ENCODE peak calls at places on chromosomes 7 and 10, in nine cellular contexts. M, V, X, D, W, T, Y, A and G are unnamed samples.

GRCh38 chr10:104387130-104387888 is 33.7 kb downstream of the CFAP58 start:
- DNase-seq in M (no peak), V (no peak), X (no peak), D (no peak), W (no peak), T (no peak), Y (no peak), A (no peak), G (no peak)

GRCh38 chr7:2795906-2796305 is 48.2 kb downstream of the GNA12 start:
- DNase-seq in M (no peak), V (no peak), X (no peak), D (no peak), W (no peak), T (no peak), Y (no peak), A (no peak), G (no peak)

GRCh38 chr10:101285519-101286070 is 56.3 kb upstream of the LBX1 start:
- DNase-seq in M (no peak), V (no peak), X (no peak), D (no peak), W (no peak), T (no peak), Y (no peak), A (no peak), G (no peak)

GRCh38 chr7:64875658-64876406 is 27.2 kb upstream of the ZNF273 start:
- DNase-seq in M (no peak), V (no peak), X (no peak), D (no peak), W (no peak), T (no peak), Y (peak; percentile 7), A (no peak), G (peak; percentile 8)

GRCh38 chr10:61993676-61994401 is 92.3 kb downstream of the ARID5B start:
- DNase-seq in M (no peak), V (no peak), X (no peak), D (no peak), W (no peak), T (no peak), Y (no peak), A (no peak), G (no peak)

GRCh38 chr10:86413046-86413728 is 46.6 kb upstream of the GRID1 start:
- DNase-seq in M (no peak), V (no peak), X (peak; percentile 59), D (no peak), W (no peak), T (no peak), Y (no peak), A (no peak), G (no peak)

GRCh38 chr10:63767512-63767911 is 246.3 kb downstream of the REEP3 start:
- DNase-seq in M (no peak), V (no peak), X (peak; percentile 29), D (no peak), W (no peak), T (peak; percentile 18), Y (no peak), A (no peak), G (no peak)

GRCh38 chr7:158245724-158246041 is 341.9 kb downstream of the PTPRN2 start:
- DNase-seq in M (no peak), V (no peak), X (no peak), D (no peak), W (peak; percentile 55), T (no peak), Y (peak; percentile 23), A (no peak), G (no peak)

GRCh38 chr7:134886353-134887057 is 99.8 kb upstream of the AGBL3 start:
- DNase-seq in M (no peak), V (peak; percentile 32), X (peak; percentile 80), D (peak; percentile 71), W (no peak), T (no peak), Y (no peak), A (peak; percentile 74), G (peak; percentile 68)

GRCh38 chr10:94425942-94426341 is 23.6 kb downstream of the TBC1D12 start:
- DNase-seq in M (no peak), V (no peak), X (no peak), D (no peak), W (no peak), T (no peak), Y (no peak), A (no peak), G (no peak)

GRCh38 chr7:137961200-137962177 is 40.4 kb downstream of the CREB3L2 start:
- DNase-seq in M (no peak), V (no peak), X (peak; percentile 53), D (no peak), W (no peak), T (no peak), Y (no peak), A (no peak), G (no peak)

GRCh38 chr7:129489491-129489890 is 12.8 kb upstream of the SMKR1 start:
- DNase-seq in M (no peak), V (no peak), X (peak; percentile 93), D (no peak), W (no peak), T (no peak), Y (no peak), A (no peak), G (no peak)

GRCh38 chr7:79458796-79459195 is 5.3 kb upstream of the MAGI2 start:
- DNase-seq in M (no peak), V (no peak), X (peak; percentile 34), D (no peak), W (no peak), T (no peak), Y (no peak), A (no peak), G (no peak)

GRCh38 chr10:5655003-5655600 is 11.3 kb downstream of the ASB13 start:
- DNase-seq in M (no peak), V (no peak), X (no peak), D (no peak), W (no peak), T (no peak), Y (no peak), A (no peak), G (no peak)

GRCh38 chr10:15624405-15625191 is 95.1 kb downstream of the ITGA8 start:
- DNase-seq in M (no peak), V (no peak), X (no peak), D (no peak), W (no peak), T (no peak), Y (no peak), A (no peak), G (no peak)

GRCh38 chr7:152902054-152902453 is 142.5 kb downstream of the ACTR3B start:
- DNase-seq in M (no peak), V (no peak), X (no peak), D (no peak), W (no peak), T (no peak), Y (no peak), A (no peak), G (no peak)

GRCh38 chr10:113030453-113030852 is 80.4 kb downstream of the TCF7L2 start:
- DNase-seq in M (no peak), V (no peak), X (peak; percentile 63), D (no peak), W (no peak), T (no peak), Y (no peak), A (no peak), G (no peak)

GRCh38 chr10:33066558-33067236 is 108.7 kb upstream of the ITGB1 start:
- DNase-seq in M (no peak), V (peak; percentile 13), X (peak; percentile 60), D (no peak), W (no peak), T (peak; percentile 88), Y (no peak), A (no peak), G (peak; percentile 70)

GRCh38 chr7:2779086-2779485 is 65.0 kb downstream of the GNA12 start:
- DNase-seq in M (no peak), V (no peak), X (no peak), D (no peak), W (no peak), T (no peak), Y (no peak), A (no peak), G (no peak)

GRCh38 chr10:110717830-110718595 is 73.9 kb downstream of the RBM20 start:
- DNase-seq in M (no peak), V (no peak), X (no peak), D (no peak), W (no peak), T (no peak), Y (no peak), A (no peak), G (no peak)

GRCh38 chr10:3754727-3755439 is 30.1 kb downstream of the KLF6 start:
- DNase-seq in M (no peak), V (no peak), X (peak; percentile 96), D (no peak), W (no peak), T (peak; percentile 84), Y (no peak), A (no peak), G (peak; percentile 46)

GRCh38 chr7:101518348-101518747 is 110.7 kb downstream of the MYL10 start:
- DNase-seq in M (no peak), V (no peak), X (peak; percentile 77), D (no peak), W (no peak), T (no peak), Y (no peak), A (no peak), G (peak; percentile 66)

GRCh38 chr7:55163733-55164132 is 144.9 kb downstream of the EGFR start:
- DNase-seq in M (no peak), V (no peak), X (no peak), D (no peak), W (peak; percentile 48), T (no peak), Y (no peak), A (no peak), G (no peak)
- H3K4me3 ChIP-seq in M (no peak overlapping the region), V (no peak overlapping the region), X (no peak overlapping the region), D (no peak overlapping the region), W (no peak overlapping the region), T (no peak overlapping the region), Y (no peak overlapping the region), A (no peak overlapping the region), G (no peak overlapping the region)

DNA sequence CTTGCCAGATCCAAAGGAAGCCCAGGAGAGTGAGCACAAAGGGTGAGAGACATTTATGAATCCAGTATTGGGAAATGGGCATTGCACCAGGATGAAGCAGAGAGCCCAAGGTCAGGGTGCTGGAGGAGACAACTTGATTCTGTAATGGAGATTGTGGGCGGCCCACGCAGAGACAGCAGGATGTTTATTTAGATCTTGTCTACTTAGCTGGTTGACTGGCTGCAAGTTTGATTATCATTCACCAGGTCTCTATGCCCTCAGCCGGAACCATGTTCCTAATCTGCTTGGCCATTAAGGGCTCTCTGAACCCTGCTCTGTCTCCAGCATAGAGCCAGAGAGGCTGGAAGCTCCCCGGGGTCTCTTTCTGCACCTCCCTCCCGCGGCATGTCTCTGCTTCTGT is 188.7 kb downstream of the PLXNA4 start:
- DNase-seq in M (no peak), V (no peak), X (no peak), D (no peak), W (peak; percentile 47), T (no peak), Y (no peak), A (no peak), G (no peak)
- H3K4me1 ChIP-seq in M (no peaks in the 10 kb centered on the region), V (peaks cover 4% of the 10 kb centered on the region), X (no peaks in the 10 kb centered on the region), D (peaks cover 15% of the 10 kb centered on the region), W (peaks cover 6% of the 10 kb centered on the region), T (no peaks in the 10 kb centered on the region), Y (peaks cover 10% of the 10 kb centered on the region), A (peaks cover 13% of the 10 kb centered on the region), G (no peaks in the 10 kb centered on the region)

GRCh38 chr10:50876409-50876808 is 9.0 kb downstream of the A1CF start:
- DNase-seq in M (no peak), V (no peak), X (no peak), D (no peak), W (no peak), T (no peak), Y (no peak), A (no peak), G (no peak)
- TF ChIP-seq POLR2A in M (no peak), V (no peak), X (no peak), D (no peak), W (no peak), T (no peak), Y (no peak), A (no peak), G (no peak)

GRCh38 chr7:106870528-106870927 is 5.4 kb downstream of the PIK3CG start:
- DNase-seq in M (no peak), V (no peak), X (no peak), D (no peak), W (no peak), T (no peak), Y (no peak), A (no peak), G (no peak)
- H3K4me3 ChIP-seq in M (no peak overlapping the region), V (no peak overlapping the region), X (no peak overlapping the region), D (no peak overlapping the region), W (peak overlapping the region; percentile 20), T (no peak overlapping the region), Y (no peak overlapping the region), A (no peak overlapping the region), G (no peak overlapping the region)